ENCODE peak calls at places on chromosome 5, in nine cellular contexts. One of them, this sample, is unnamed.

GRCh38 chr5:98179791-98180755 is 593.4 kb upstream of the RGMB start:
- DNase-seq in psoas muscle: no peak
- DNase-seq in DMS53: no peak
- DNase-seq in GM12865: no peak
- DNase-seq in GM04503: no peak
- DNase-seq in T-cell: no peak
- DNase-seq in nucleus accumbens: no peak
- DNase-seq in RPMI8226: no peak
- DNase-seq in NCI-H1417: no peak
- DNase-seq in this sample: no peak

GRCh38 chr5:146877783-146878470 is 630 bp downstream of the PPP2R2B start:
- DNase-seq in GM12865: no peak
- DNase-seq in GM04503: no peak
- DNase-seq in NCI-H1417: peak; percentile 39
- DNase-seq in DMS53: peak; percentile 71
- DNase-seq in psoas muscle: peak; percentile 15
- DNase-seq in RPMI8226: peak; percentile 6
- DNase-seq in T-cell: peak; percentile 5
- DNase-seq in nucleus accumbens: peak; percentile 59
- DNase-seq in this sample: peak; percentile 45

GRCh38 chr5:129382921-129383672 is 77.0 kb upstream of the ADAMTS19 start:
- DNase-seq in psoas muscle: no peak
- DNase-seq in RPMI8226: no peak
- DNase-seq in T-cell: no peak
- DNase-seq in NCI-H1417: no peak
- DNase-seq in DMS53: no peak
- DNase-seq in GM04503: no peak
- DNase-seq in nucleus accumbens: no peak
- DNase-seq in GM12865: no peak
- DNase-seq in this sample: no peak

GRCh38 chr5:61409568-61409967 is 77.5 kb downstream of the ZSWIM6 start:
- DNase-seq in GM04503: peak; percentile 84
- DNase-seq in RPMI8226: no peak
- DNase-seq in T-cell: no peak
- DNase-seq in nucleus accumbens: no peak
- DNase-seq in DMS53: peak; percentile 63
- DNase-seq in psoas muscle: no peak
- DNase-seq in GM12865: no peak
- DNase-seq in NCI-H1417: no peak
- DNase-seq in this sample: peak; percentile 18

GRCh38 chr5:173969167-173970049 is 19.6 kb upstream of the C5orf47 start:
- DNase-seq in nucleus accumbens: no peak
- DNase-seq in NCI-H1417: no peak
- DNase-seq in GM04503: no peak
- DNase-seq in DMS53: peak; percentile 90
- DNase-seq in RPMI8226: no peak
- DNase-seq in T-cell: no peak
- DNase-seq in GM12865: no peak
- DNase-seq in psoas muscle: peak; percentile 57
- DNase-seq in this sample: no peak

GRCh38 chr5:133721365-133721764 is 109.0 kb upstream of the FSTL4 start:
- DNase-seq in RPMI8226: no peak
- DNase-seq in GM12865: no peak
- DNase-seq in NCI-H1417: no peak
- DNase-seq in nucleus accumbens: no peak
- DNase-seq in GM04503: no peak
- DNase-seq in T-cell: no peak
- DNase-seq in psoas muscle: no peak
- DNase-seq in DMS53: no peak
- DNase-seq in this sample: no peak

GRCh38 chr5:161847896-161848510 is at the start of gene GABRA1:
- DNase-seq in GM12865: no peak
- DNase-seq in nucleus accumbens: no peak
- DNase-seq in psoas muscle: no peak
- DNase-seq in DMS53: peak; percentile 75
- DNase-seq in NCI-H1417: peak; percentile 24
- DNase-seq in T-cell: no peak
- DNase-seq in GM04503: no peak
- DNase-seq in RPMI8226: no peak
- DNase-seq in this sample: peak; percentile 62

GRCh38 chr5:172504736-172505402 is 50.5 kb upstream of the SH3PXD2B start:
- DNase-seq in GM04503: no peak
- DNase-seq in GM12865: no peak
- DNase-seq in RPMI8226: no peak
- DNase-seq in T-cell: no peak
- DNase-seq in nucleus accumbens: no peak
- DNase-seq in DMS53: no peak
- DNase-seq in NCI-H1417: no peak
- DNase-seq in psoas muscle: peak; percentile 40
- DNase-seq in this sample: no peak

GRCh38 chr5:116315531-116315930 is 230.7 kb downstream of the COMMD10 start:
- DNase-seq in nucleus accumbens: no peak
- DNase-seq in GM04503: no peak
- DNase-seq in T-cell: no peak
- DNase-seq in psoas muscle: no peak
- DNase-seq in DMS53: no peak
- DNase-seq in GM12865: no peak
- DNase-seq in RPMI8226: no peak
- DNase-seq in NCI-H1417: no peak
- DNase-seq in this sample: no peak

GRCh38 chr5:9207820-9208418 is 338.0 kb downstream of the SEMA5A start:
- DNase-seq in RPMI8226: peak; percentile 26
- DNase-seq in GM12865: peak; percentile 64
- DNase-seq in nucleus accumbens: no peak
- DNase-seq in psoas muscle: no peak
- DNase-seq in NCI-H1417: peak; percentile 66
- DNase-seq in T-cell: no peak
- DNase-seq in GM04503: no peak
- DNase-seq in DMS53: peak; percentile 77
- DNase-seq in this sample: peak; percentile 47

GRCh38 chr5:176473335-176474006 is 25.3 kb downstream of the FAF2 start:
- DNase-seq in GM04503: no peak
- DNase-seq in DMS53: no peak
- DNase-seq in nucleus accumbens: no peak
- DNase-seq in T-cell: no peak
- DNase-seq in psoas muscle: no peak
- DNase-seq in GM12865: no peak
- DNase-seq in RPMI8226: no peak
- DNase-seq in NCI-H1417: no peak
- DNase-seq in this sample: no peak

GRCh38 chr5:160468576-160468975 is 46.9 kb downstream of the PTTG1 start:
- DNase-seq in psoas muscle: no peak
- DNase-seq in RPMI8226: no peak
- DNase-seq in GM04503: no peak
- DNase-seq in nucleus accumbens: no peak
- DNase-seq in GM12865: no peak
- DNase-seq in T-cell: no peak
- DNase-seq in DMS53: no peak
- DNase-seq in NCI-H1417: no peak
- DNase-seq in this sample: no peak

GRCh38 chr5:173512637-173513435 is 103.6 kb downstream of the BOD1 start:
- DNase-seq in NCI-H1417: no peak
- DNase-seq in GM12865: peak; percentile 62
- DNase-seq in DMS53: no peak
- DNase-seq in nucleus accumbens: no peak
- DNase-seq in GM04503: no peak
- DNase-seq in RPMI8226: no peak
- DNase-seq in T-cell: no peak
- DNase-seq in psoas muscle: no peak
- DNase-seq in this sample: no peak

GRCh38 chr5:86909896-86910295 is 292.2 kb downstream of the COX7C start:
- DNase-seq in GM04503: peak; percentile 76
- DNase-seq in RPMI8226: no peak
- DNase-seq in T-cell: no peak
- DNase-seq in DMS53: no peak
- DNase-seq in NCI-H1417: no peak
- DNase-seq in psoas muscle: no peak
- DNase-seq in GM12865: no peak
- DNase-seq in nucleus accumbens: no peak
- DNase-seq in this sample: no peak

GRCh38 chr5:166493627-166494026 is 1797.8 kb upstream of the WWC1 start:
- DNase-seq in nucleus accumbens: no peak
- DNase-seq in psoas muscle: no peak
- DNase-seq in RPMI8226: no peak
- DNase-seq in T-cell: no peak
- DNase-seq in DMS53: no peak
- DNase-seq in GM12865: no peak
- DNase-seq in NCI-H1417: no peak
- DNase-seq in GM04503: no peak
- DNase-seq in this sample: no peak

GRCh38 chr5:133754575-133755169 is 142.3 kb upstream of the FSTL4 start:
- DNase-seq in RPMI8226: peak; percentile 65
- DNase-seq in DMS53: peak; percentile 81
- DNase-seq in nucleus accumbens: no peak
- DNase-seq in GM04503: no peak
- DNase-seq in GM12865: peak; percentile 51
- DNase-seq in NCI-H1417: peak; percentile 20
- DNase-seq in psoas muscle: no peak
- DNase-seq in T-cell: peak; percentile 3
- DNase-seq in this sample: no peak

GRCh38 chr5:38650540-38651275 is 94.3 kb upstream of the LIFR start:
- DNase-seq in DMS53: peak; percentile 58
- DNase-seq in RPMI8226: no peak
- DNase-seq in NCI-H1417: peak; percentile 65
- DNase-seq in psoas muscle: no peak
- DNase-seq in GM04503: no peak
- DNase-seq in GM12865: no peak
- DNase-seq in nucleus accumbens: no peak
- DNase-seq in T-cell: no peak
- DNase-seq in this sample: no peak

GRCh38 chr5:72608922-72609321 is 101.7 kb upstream of the ZNF366 start:
- DNase-seq in DMS53: no peak
- DNase-seq in NCI-H1417: no peak
- DNase-seq in psoas muscle: no peak
- DNase-seq in nucleus accumbens: no peak
- DNase-seq in GM12865: no peak
- DNase-seq in RPMI8226: no peak
- DNase-seq in GM04503: no peak
- DNase-seq in T-cell: no peak
- DNase-seq in this sample: no peak

GRCh38 chr5:77568082-77568481 is 70.4 kb downstream of the OTP start:
- DNase-seq in GM04503: no peak
- DNase-seq in T-cell: no peak
- DNase-seq in psoas muscle: no peak
- DNase-seq in GM12865: no peak
- DNase-seq in RPMI8226: no peak
- DNase-seq in nucleus accumbens: no peak
- DNase-seq in NCI-H1417: no peak
- DNase-seq in DMS53: no peak
- DNase-seq in this sample: no peak

GRCh38 chr5:373710-374602 is 52.4 kb downstream of the AHRR start:
- DNase-seq in DMS53: peak; percentile 97
- DNase-seq in GM04503: no peak
- DNase-seq in psoas muscle: peak; percentile 44
- DNase-seq in NCI-H1417: peak; percentile 85
- DNase-seq in T-cell: peak; percentile 11
- DNase-seq in nucleus accumbens: no peak
- DNase-seq in GM12865: peak; percentile 93
- DNase-seq in RPMI8226: peak; percentile 86
- DNase-seq in this sample: peak; percentile 1

GRCh38 chr5:123116063-123116462 is 27.0 kb downstream of the PRDM6 start:
- DNase-seq in DMS53: no peak
- DNase-seq in nucleus accumbens: no peak
- DNase-seq in GM12865: no peak
- DNase-seq in RPMI8226: no peak
- DNase-seq in psoas muscle: peak; percentile 24
- DNase-seq in GM04503: no peak
- DNase-seq in NCI-H1417: no peak
- DNase-seq in T-cell: no peak
- DNase-seq in this sample: no peak

GRCh38 chr5:96896806-96897205 is 20.5 kb downstream of the ERAP2 start:
- DNase-seq in DMS53: no peak
- DNase-seq in GM04503: no peak
- DNase-seq in RPMI8226: peak; percentile 29
- DNase-seq in NCI-H1417: no peak
- DNase-seq in GM12865: peak; percentile 80
- DNase-seq in psoas muscle: no peak
- DNase-seq in T-cell: no peak
- DNase-seq in nucleus accumbens: no peak
- DNase-seq in this sample: no peak

GRCh38 chr5:72598461-72599433 is 91.5 kb upstream of the ZNF366 start:
- DNase-seq in DMS53: no peak
- DNase-seq in RPMI8226: no peak
- DNase-seq in GM12865: peak; percentile 35
- DNase-seq in NCI-H1417: no peak
- DNase-seq in psoas muscle: no peak
- DNase-seq in GM04503: no peak
- DNase-seq in T-cell: no peak
- DNase-seq in nucleus accumbens: no peak
- DNase-seq in this sample: no peak

GRCh38 chr5:17966636-17967402 is 332.6 kb downstream of the TAF11L14 start:
- DNase-seq in DMS53: no peak
- DNase-seq in NCI-H1417: no peak
- DNase-seq in GM04503: no peak
- DNase-seq in nucleus accumbens: no peak
- DNase-seq in T-cell: no peak
- DNase-seq in RPMI8226: no peak
- DNase-seq in psoas muscle: no peak
- DNase-seq in GM12865: no peak
- DNase-seq in this sample: no peak

GRCh38 chr5:160105686-160106085 is 13.6 kb downstream of the PWWP2A start:
- DNase-seq in DMS53: peak; percentile 82
- DNase-seq in RPMI8226: peak; percentile 46
- DNase-seq in GM12865: peak; percentile 69
- DNase-seq in NCI-H1417: no peak
- DNase-seq in GM04503: no peak
- DNase-seq in psoas muscle: no peak
- DNase-seq in T-cell: no peak
- DNase-seq in nucleus accumbens: no peak
- DNase-seq in this sample: no peak

GRCh38 chr5:136501133-136501532 is 135.8 kb upstream of the TRPC7 start:
- DNase-seq in T-cell: no peak
- DNase-seq in GM04503: no peak
- DNase-seq in nucleus accumbens: no peak
- DNase-seq in NCI-H1417: no peak
- DNase-seq in GM12865: no peak
- DNase-seq in psoas muscle: no peak
- DNase-seq in DMS53: no peak
- DNase-seq in RPMI8226: no peak
- DNase-seq in this sample: no peak

GRCh38 chr5:174229068-174229467 is 183.6 kb downstream of the NSG2 start:
- DNase-seq in T-cell: no peak
- DNase-seq in GM04503: no peak
- DNase-seq in psoas muscle: no peak
- DNase-seq in RPMI8226: no peak
- DNase-seq in NCI-H1417: no peak
- DNase-seq in GM12865: no peak
- DNase-seq in nucleus accumbens: no peak
- DNase-seq in DMS53: no peak
- DNase-seq in this sample: no peak

GRCh38 chr5:72511371-72512178 is 4.4 kb upstream of the ZNF366 start:
- DNase-seq in RPMI8226: peak; percentile 10
- DNase-seq in T-cell: no peak
- DNase-seq in GM04503: no peak
- DNase-seq in nucleus accumbens: no peak
- DNase-seq in DMS53: no peak
- DNase-seq in NCI-H1417: no peak
- DNase-seq in psoas muscle: no peak
- DNase-seq in GM12865: no peak
- DNase-seq in this sample: no peak